ENCODE peak calls at places on chromosomes 3 and 15, in four cellular contexts. R, Z, Y and D are unnamed samples.

GRCh38 chr15:86849563-86849962 is 769.9 kb downstream of the AGBL1 start:
- DNase-seq in Z (no peak), R (no peak), Y (no peak), D (no peak)

GRCh38 chr3:30996467-30996866 is 102.0 kb upstream of the GADL1 start:
- DNase-seq in R (no peak), Z (no peak), Y (no peak), D (no peak)

GRCh38 chr3:13064469-13064868 is 8.8 kb downstream of the IQSEC1 start:
- DNase-seq in Z (no peak), R (no peak), Y (no peak), D (no peak)

GRCh38 chr3:130242850-130243569 is 102.5 kb upstream of the COL6A5 start:
- DNase-seq in Z (no peak), Y (no peak), R (peak; percentile 4), D (peak; percentile 12)

GRCh38 chr15:30859091-30859874 is 44.4 kb upstream of the FAN1 start:
- DNase-seq in Z (no peak), Y (no peak), R (peak; percentile 39), D (no peak)

GRCh38 chr3:1252061-1252430 is 159.2 kb downstream of the CNTN6 start:
- DNase-seq in Y (no peak), R (no peak), Z (no peak), D (no peak)

GRCh38 chr3:126986001-126986400 is 3.1 kb downstream of the PLXNA1 start:
- DNase-seq in R (no peak), Y (no peak), Z (no peak), D (no peak)

GRCh38 chr15:55247766-55248427 is 41.7 kb downstream of the RAB27A start:
- DNase-seq in Z (no peak), R (peak; percentile 79), Y (no peak), D (no peak)

GRCh38 chr15:82150645-82151044 is 104.8 kb upstream of the MEX3B start:
- DNase-seq in Z (no peak), Y (no peak), R (no peak), D (no peak)

GRCh38 chr3:84836961-84837360 is 121.8 kb upstream of the CADM2 start:
- DNase-seq in Z (no peak), Y (peak; percentile 44), R (no peak), D (peak; percentile 32)

GRCh38 chr3:13884851-13885703 is 5.2 kb upstream of the WNT7A start:
- DNase-seq in R (peak; percentile 42), Y (peak; percentile 74), Z (no peak), D (peak; percentile 73)

GRCh38 chr15:63093486-63094205 is 28.0 kb upstream of the LACTB start:
- DNase-seq in R (peak; percentile 77), Z (no peak), Y (peak; percentile 87), D (peak; percentile 86)

GRCh38 chr3:172692751-172693310 is 18.0 kb downstream of the NCEH1 start:
- DNase-seq in Z (no peak), R (peak; percentile 32), Y (no peak), D (no peak)

GRCh38 chr15:50168778-50169411 is 13.1 kb upstream of the SLC27A2 start:
- DNase-seq in Y (no peak), R (no peak), Z (no peak), D (peak; percentile 16)

GRCh38 chr3:61966200-61966599 is 404.8 kb downstream of the PTPRG start:
- DNase-seq in Y (no peak), R (no peak), Z (no peak), D (no peak)

GRCh38 chr3:163196815-163197214 is 1700.2 kb downstream of the OTOL1 start:
- DNase-seq in Y (no peak), R (no peak), Z (no peak), D (no peak)

GRCh38 chr15:34606545-34606944 is 23.1 kb upstream of the GOLGA8B start:
- DNase-seq in Z (no peak), R (no peak), Y (no peak), D (no peak)

GRCh38 chr3:140370686-140371085 is 307.2 kb upstream of the TRIM42 start:
- DNase-seq in Z (no peak), R (no peak), Y (no peak), D (no peak)

GRCh38 chr15:56244811-56245576 is 1.3 kb upstream of the RFX7 start:
- DNase-seq in Y (peak; percentile 48), Z (no peak), R (peak; percentile 16), D (peak; percentile 21)

GRCh38 chr15:98684995-98685525 is 36.7 kb downstream of the IGF1R start:
- DNase-seq in R (no peak), Z (no peak), Y (no peak), D (no peak)

GRCh38 chr3:149968216-149968615 is 2.5 kb downstream of the PFN2 start:
- DNase-seq in Y (no peak), Z (no peak), R (no peak), D (no peak)

GRCh38 chr15:29774900-29775299 is 47.4 kb downstream of the TJP1 start:
- DNase-seq in Y (no peak), Z (no peak), R (no peak), D (no peak)

GRCh38 chr3:185188816-185189215 is 36.0 kb upstream of the C3orf70 start:
- DNase-seq in Y (no peak), Z (no peak), R (no peak), D (no peak)

GRCh38 chr3:156847746-156848339 is 21.7 kb downstream of the LEKR1 start:
- DNase-seq in R (no peak), Y (no peak), Z (no peak), D (no peak)

GRCh38 chr15:42449770-42450433 is 41.0 kb downstream of the ZNF106 start:
- DNase-seq in Y (no peak), Z (no peak), R (no peak), D (no peak)

GRCh38 chr15:72197045-72197459 is 535 bp downstream of the GRAMD2A start:
- DNase-seq in Y (no peak), Z (no peak), R (no peak), D (no peak)

GRCh38 chr3:115648559-115648958 is 25.2 kb downstream of the GAP43 start:
- DNase-seq in Y (no peak), Z (no peak), R (no peak), D (no peak)

GRCh38 chr3:15326673-15327072 is 5.7 kb downstream of the SH3BP5 start:
- DNase-seq in R (no peak), Z (no peak), Y (no peak), D (no peak)

GRCh38 chr15:38795471-38796245 is 231.0 kb upstream of the RASGRP1 start:
- DNase-seq in R (no peak), Y (no peak), Z (no peak), D (no peak)

GRCh38 chr3:61841111-61841845 is 279.9 kb downstream of the PTPRG start:
- DNase-seq in Z (no peak), R (no peak), Y (no peak), D (no peak)

GRCh38 chr3:182149594-182149993 is 437.9 kb downstream of the SOX2 start:
- DNase-seq in R (no peak), Y (no peak), Z (no peak), D (no peak)

GRCh38 chr3:108914774-108915641 is 38.7 kb downstream of the GUCA1C start:
- DNase-seq in R (peak; percentile 66), Z (no peak), Y (peak; percentile 57), D (peak; percentile 61)

GRCh38 chr3:24270204-24270671 is 224.4 kb downstream of the THRB start:
- DNase-seq in Z (no peak), Y (no peak), R (no peak), D (no peak)

GRCh38 chr3:59660376-59660775 is 610.6 kb upstream of the CFAP20DC start:
- DNase-seq in Z (no peak), R (no peak), Y (no peak), D (peak; percentile 17)

DNA sequence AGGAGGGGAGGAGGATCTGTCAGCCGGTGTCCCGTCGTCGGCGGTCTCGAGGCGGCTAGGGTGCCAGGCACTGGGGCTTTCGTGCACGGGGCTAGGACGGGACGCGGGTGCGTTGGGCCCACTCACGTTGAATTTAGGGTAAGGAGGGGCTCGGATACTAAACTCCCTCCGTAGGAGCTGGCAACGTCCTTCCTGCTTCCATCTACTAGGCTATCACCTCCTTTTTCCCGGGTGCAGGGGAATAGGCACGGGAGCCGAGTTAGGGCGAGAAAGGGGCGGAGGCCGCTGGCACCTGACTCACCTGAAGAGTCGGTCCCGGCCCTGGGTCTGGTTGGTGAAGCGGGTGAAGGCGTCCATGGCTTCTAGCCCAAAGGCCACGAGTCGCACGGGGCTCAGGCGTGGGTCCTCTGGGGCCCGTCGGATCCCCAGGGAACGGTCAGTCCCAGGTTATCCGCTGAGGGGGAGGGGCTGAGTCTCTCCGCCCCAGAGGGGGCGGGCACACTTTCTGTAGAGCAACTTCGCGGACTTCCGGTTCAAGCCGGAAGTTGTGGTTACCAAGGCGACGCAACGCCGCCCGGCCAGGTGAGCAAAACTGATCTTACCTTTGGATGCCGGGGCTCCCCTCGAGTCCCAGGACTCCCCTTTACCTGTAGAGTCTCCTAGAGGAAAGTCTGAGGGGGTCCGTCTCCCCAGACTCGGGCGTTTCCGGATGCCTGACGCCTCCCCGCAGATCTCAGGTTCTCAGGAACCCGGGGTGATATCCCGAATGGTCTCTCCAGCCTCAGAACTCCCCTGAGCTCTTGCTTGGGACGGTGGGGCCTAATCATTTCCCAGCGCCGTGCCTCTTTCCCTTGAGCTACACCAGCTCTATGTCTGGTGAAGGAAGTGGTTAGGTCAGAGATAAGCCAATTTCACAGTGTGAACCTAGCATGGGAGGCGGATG is at the start of the genes PEX11A and WDR93:
- DNase-seq in Z (peak; percentile 18), Y (peak; percentile 89), R (peak; percentile 34), D (peak; percentile 88)
- TF ChIP-seq POLR2A in Z (peak; percentile 44), Y (peak; percentile 76), R (no peak), D (peak; percentile 75)

GRCh38 chr15:40754883-40755815 is at the start of gene RMDN3:
- DNase-seq in Z (peak; percentile 61), R (peak; percentile 94), Y (peak; percentile 94), D (peak; percentile 93)
- TF ChIP-seq POLR2A in Z (peak; percentile 66), R (peak; percentile 96), Y (peak; percentile 85), D (no peak)

DNA sequence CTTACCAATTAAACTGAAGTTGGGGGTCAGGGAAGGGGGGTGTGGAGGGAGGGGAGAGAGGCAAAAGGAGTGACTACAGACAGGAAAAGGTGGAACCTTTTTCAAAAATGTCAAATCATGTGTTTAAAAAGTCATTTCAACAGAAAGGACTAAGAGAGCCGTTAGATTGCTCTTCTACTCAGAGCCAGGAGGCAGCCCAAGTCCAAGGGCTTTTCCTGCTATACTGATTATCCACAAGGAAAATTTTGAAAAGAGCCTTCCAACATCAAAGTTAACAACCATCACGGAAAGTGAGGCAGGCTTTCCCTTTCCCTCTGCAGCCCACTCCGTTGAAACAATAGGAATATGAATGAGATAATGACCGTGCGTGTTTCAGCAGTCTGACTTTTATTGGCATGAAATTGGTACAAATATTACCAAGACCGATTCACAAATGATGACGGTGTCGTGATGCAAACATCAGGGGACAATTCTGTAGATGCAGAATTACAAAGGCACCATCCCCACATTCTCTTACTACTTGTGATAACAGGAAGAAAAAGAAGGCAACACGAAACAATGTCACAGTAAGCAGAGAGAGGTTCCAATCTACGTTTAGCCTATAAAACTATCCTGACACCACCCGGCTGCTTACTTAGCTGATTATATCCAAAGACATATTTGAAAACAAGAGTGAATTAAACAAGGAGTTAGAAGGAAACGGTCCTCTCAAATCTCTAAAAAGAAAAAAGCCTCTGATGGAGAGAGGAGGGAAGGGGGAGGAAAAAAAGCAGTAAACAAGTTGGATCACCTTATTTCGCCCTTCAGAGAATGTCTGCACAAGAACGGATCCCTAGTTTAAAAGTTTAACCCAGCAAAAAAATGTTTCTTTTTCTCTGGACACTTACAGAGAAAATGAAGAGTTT is 453.7 kb downstream of the FOXP1 start:
- DNase-seq in R (peak; percentile 46), Z (no peak), Y (no peak), D (peak; percentile 23)
- TF ChIP-seq POLR2A in R (peak; percentile 11), Z (peak; percentile 26), Y (peak; percentile 20), D (peak; percentile 48)

GRCh38 chr3:122564155-122564912 is at the start of the genes DTX3L and PARP9:
- DNase-seq in Z (peak; percentile 16), Y (peak; percentile 78), R (peak; percentile 88), D (peak; percentile 87)
- TF ChIP-seq POLR2A in Z (peak; percentile 80), Y (peak; percentile 80), R (peak; percentile 48), D (peak; percentile 84)